ENCODE peak calls at places on chromosomes 6 and 20, in seven cellular contexts. H is left ventricle myocardium inferior, V is ovary, U is A549, W is cardiac muscle cell, L is choroid plexus epithelial cell, Q is upper lobe of right lung. I is an unnamed sample.

GRCh38 chr6:52138284-52138683 is 47.9 kb upstream of the IL17A start:
- DNase-seq in H (no peak), Q (no peak), L (no peak), W (no peak), U (no peak), V (no peak), I (no peak)

GRCh38 chr20:9467995-9468394 is 46.4 kb upstream of the LAMP5 start:
- DNase-seq in U (peak), W (peak), L (no peak), H (no peak), Q (no peak), V (no peak), I (no peak)

GRCh38 chr6:45445749-45446454 is 68.2 kb upstream of the SUPT3H start:
- DNase-seq in Q (peak), W (peak), V (no peak), L (peak), U (peak), H (peak), I (peak)

GRCh38 chr6:45327956-45328522 is at the start of gene RUNX2:
- DNase-seq in H (no peak), V (no peak), W (peak), U (no peak), L (peak), Q (no peak), I (peak)

GRCh38 chr6:34018961-34019606 is 126.8 kb downstream of the GRM4 start:
- DNase-seq in U (no peak), H (no peak), Q (no peak), L (no peak), W (no peak), V (no peak), I (no peak)

GRCh38 chr6:63504777-63505384 is 67.4 kb upstream of the LOC128125822 start:
- DNase-seq in U (no peak), W (no peak), Q (no peak), L (no peak), H (no peak), V (no peak), I (peak)

GRCh38 chr6:17038316-17038715 is 63.5 kb upstream of the STMND1 start:
- DNase-seq in W (no peak), V (no peak), L (peak), Q (no peak), H (no peak), U (no peak), I (peak)

GRCh38 chr6:38843798-38844197 is 128.7 kb downstream of the DNAH8 start:
- DNase-seq in U (no peak), L (no peak), V (no peak), H (no peak), W (no peak), Q (no peak), I (no peak)

GRCh38 chr6:5695260-5696245 is 311.2 kb downstream of the NRN1 start:
- DNase-seq in U (no peak), H (no peak), V (no peak), L (peak), Q (no peak), W (no peak), I (peak)

GRCh38 chr6:42694586-42694985 is 27.8 kb downstream of the PRPH2 start:
- DNase-seq in W (no peak), H (no peak), Q (no peak), U (no peak), V (no peak), L (peak), I (peak)

GRCh38 chr6:43916924-43917877 is 147.2 kb downstream of the VEGFA start:
- DNase-seq in U (no peak), W (no peak), V (peak), L (peak), H (no peak), Q (no peak), I (no peak)

GRCh38 chr6:33288942-33289783 is at the start of the genes PFDN6 and WDR46:
- DNase-seq in H (peak), Q (peak), L (peak), U (peak), W (peak), V (peak), I (peak)

GRCh38 chr6:105179244-105180065 is at the start of gene POPDC3:
- DNase-seq in U (peak), H (no peak), V (no peak), W (peak), Q (peak), L (peak), I (peak)
- TF ChIP-seq CTCF in U (no peak), H (no peak), V (no peak), W (no peak), Q (no peak), L (peak), I (no peak)

GRCh38 chr20:49523767-49524360 is 41.4 kb upstream of the KCNB1 start:
- DNase-seq in H (no peak), W (no peak), U (no peak), V (no peak), Q (no peak), L (no peak), I (no peak)
- H3K4me3 ChIP-seq in H (no peak), W (no peak), U (no peak), V (no peak), Q (no peak), L (no peak), I (no peak)

GRCh38 chr6:30481213-30481964 is 7.9 kb upstream of the HLA-E start:
- DNase-seq in W (no peak), H (no peak), L (no peak), Q (no peak), U (no peak), V (peak), I (no peak)
- TF ChIP-seq CTCF in W (no peak), H (no peak), L (no peak), Q (no peak), U (no peak), V (no peak), I (no peak)

DNA sequence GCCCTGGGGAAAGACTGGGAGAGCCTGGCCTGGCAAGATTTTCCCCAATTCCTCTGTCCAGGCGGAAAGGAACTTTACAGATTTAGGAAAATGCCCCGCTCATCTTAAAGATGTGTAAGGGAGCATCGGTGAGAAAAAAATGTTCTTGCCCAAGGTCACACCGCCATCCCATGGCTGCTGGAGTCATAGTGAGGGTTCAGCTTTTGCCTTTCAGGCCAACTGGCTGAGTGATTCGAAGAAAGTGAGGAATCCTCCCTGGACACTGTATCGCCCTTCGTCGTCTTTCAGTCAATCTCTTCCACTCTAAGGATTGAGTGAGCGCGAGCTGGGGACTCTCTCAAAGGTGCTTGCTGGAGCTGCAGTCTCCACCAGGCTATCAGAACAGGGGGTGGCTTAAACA is 1.4 kb downstream of the WFDC2 start:
- DNase-seq in W (peak), H (no peak), U (no peak), V (no peak), L (no peak), Q (no peak), I (no peak)
- H3K4me3 ChIP-seq in W (peak), H (peak), U (peak), V (peak), L (no peak), Q (peak), I (no peak)

GRCh38 chr6:161444464-161444863 is 170.6 kb upstream of the AGPAT4 start:
- DNase-seq in L (peak), Q (no peak), U (no peak), H (no peak), V (peak), W (no peak), I (peak)
- TF ChIP-seq CTCF in L (peak), Q (no peak), U (no peak), H (peak), V (no peak), W (peak), I (peak)

DNA sequence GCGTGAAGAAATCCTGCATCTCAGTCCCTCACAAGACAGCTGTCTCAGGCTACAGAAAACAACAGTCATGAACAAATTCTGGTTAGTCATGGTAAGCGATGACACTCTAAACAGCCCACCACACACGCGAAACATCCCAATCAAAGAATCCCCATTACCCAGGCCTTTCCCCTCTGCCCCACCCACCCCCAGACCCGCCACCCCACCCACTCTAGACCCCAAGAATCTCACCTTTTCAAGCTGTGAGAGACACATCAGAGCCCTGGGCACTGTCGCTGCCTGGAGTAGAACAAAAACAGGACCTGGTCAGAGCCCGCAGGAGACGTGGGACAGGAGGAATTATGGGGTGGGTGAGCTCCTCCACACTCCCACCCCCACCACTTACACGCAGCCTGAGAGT is 2.7 kb downstream of the HLA-B start:
- DNase-seq in W (no peak), U (no peak), L (no peak), H (no peak), V (no peak), Q (no peak), I (no peak)
- H3K4me3 ChIP-seq in W (no peak), U (no peak), L (no peak), H (peak), V (no peak), Q (peak), I (no peak)

GRCh38 chr20:20664795-20665194 is 47.6 kb downstream of the RALGAPA2 start:
- DNase-seq in W (peak), H (no peak), L (peak), V (no peak), Q (no peak), U (peak), I (peak)
- TF ChIP-seq CTCF in W (peak), H (peak), L (peak), V (no peak), Q (peak), U (peak), I (peak)

GRCh38 chr6:27866370-27867050 is 45.7 kb downstream of the OR2B2 start:
- DNase-seq in U (no peak), W (peak), H (no peak), V (no peak), Q (no peak), L (peak), I (peak)

GRCh38 chr6:27865952-27866369 is 46.2 kb downstream of the OR2B2 start:
- DNase-seq in Q (no peak), L (no peak), H (no peak), W (peak), V (no peak), U (no peak), I (peak)

GRCh38 chr6:27870486-27870885 is 41.7 kb downstream of the OR2B2 start:
- DNase-seq in Q (no peak), U (no peak), V (no peak), L (no peak), H (no peak), W (no peak), I (no peak)

GRCh38 chr6:27867051-27867940 is 44.9 kb downstream of the OR2B2 start:
- DNase-seq in Q (peak), U (no peak), W (peak), V (peak), H (peak), L (peak), I (peak)

DNA sequence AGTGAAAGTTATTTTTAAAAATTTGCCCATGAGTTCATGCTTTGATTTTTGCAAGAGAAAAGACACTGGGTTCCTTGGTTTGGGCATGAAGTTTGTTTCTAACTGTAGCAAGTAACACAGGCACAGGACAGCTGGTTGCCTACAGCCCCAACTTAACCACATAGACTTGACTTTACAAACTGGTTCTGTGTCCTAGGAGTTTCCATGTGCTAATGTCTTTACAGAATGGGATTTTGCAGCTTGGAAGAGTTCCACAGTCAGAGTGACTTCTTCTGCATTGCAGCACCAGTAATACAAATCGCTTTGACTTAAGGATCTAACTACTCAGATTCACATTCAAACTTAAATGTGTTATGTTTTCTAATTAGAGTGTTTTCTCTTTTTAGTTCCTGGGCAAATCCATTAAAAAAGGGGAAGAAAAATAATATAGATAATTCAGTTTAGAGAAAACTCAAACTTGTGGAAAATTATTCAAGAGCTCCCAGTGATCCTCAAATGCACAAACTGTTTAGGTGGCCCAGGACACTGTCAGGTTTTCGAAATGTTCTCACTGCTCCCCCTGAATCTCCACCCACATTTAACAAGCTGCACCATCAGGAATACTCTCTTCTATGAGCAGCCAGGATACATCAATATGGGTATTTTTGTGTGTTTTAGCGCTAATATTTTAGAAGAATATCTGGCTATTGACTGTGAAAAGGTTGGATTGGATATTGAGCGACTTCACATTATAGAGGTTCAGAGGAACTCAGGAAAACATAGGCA is 44.1 kb downstream of the OR2B2 start:
- DNase-seq in W (no peak), U (no peak), L (peak), H (no peak), V (no peak), Q (no peak), I (no peak)
- H3K4me3 ChIP-seq in W (peak), U (no peak), L (peak), H (peak), V (no peak), Q (no peak), I (no peak)

DNA sequence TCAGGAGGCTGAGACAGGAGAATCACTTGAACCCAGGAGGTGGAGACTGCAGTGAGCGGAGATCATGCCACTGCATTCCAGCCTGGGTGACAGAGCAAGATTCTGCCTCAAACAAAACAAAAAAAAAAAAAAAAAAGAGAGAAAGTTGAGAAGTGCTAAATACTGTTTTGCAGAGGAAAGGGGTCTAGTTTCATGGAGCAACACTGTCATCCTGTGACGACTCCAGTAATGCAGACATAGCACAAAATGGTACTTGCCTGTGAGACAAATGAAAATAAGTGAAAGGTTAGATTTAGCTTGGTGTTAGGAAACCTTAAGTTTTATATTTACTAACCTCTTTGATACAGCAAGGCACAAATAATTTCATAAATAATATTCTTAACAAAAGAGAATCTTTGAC is 29.7 kb downstream of the CEP162 start:
- DNase-seq in V (no peak), L (peak), H (no peak), Q (no peak), W (no peak), U (no peak), I (no peak)
- TF ChIP-seq CTCF in V (no peak), L (peak), H (no peak), Q (no peak), W (no peak), U (no peak), I (peak)

DNA sequence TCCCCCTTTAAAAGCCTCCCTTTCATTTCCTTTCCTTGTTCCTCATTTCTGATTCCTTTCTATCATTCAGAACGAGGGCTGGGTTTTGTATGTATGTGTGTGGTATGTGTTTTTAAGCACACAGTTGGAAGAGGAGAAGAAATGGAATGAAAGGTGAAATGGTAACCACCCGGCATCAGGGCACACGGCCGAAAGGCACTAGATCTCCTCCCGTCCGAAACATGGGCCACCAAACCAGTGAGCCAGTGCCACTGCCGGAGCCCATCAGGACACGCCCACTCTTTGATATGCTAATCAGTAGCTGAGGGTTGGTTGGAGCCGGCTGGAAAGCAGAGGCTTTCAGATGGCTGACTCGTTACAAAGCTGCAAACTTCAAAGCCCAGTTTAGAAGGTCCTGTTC is 228.6 kb upstream of the JARID2 start:
- DNase-seq in U (no peak), L (peak), V (no peak), H (peak), Q (no peak), W (peak), I (peak)
- H3K4me3 ChIP-seq in U (no peak), L (peak), V (no peak), H (peak), Q (no peak), W (no peak), I (no peak)

I was measured in epithelial cell of esophagus.